ENCODE peak calls at places on chromosome 21, in nine cellular contexts. One of them, this sample, is unnamed.
A peak's percentile ranks its signal among the peaks of the same experiment; 100 is the strongest.

GRCh38 chr21:41283211-41283818 is 33.3 kb upstream of the FAM3B start:
- DNase-seq in HT1080: peak; percentile 60
- DNase-seq in ELR: peak; percentile 71
- DNase-seq in GM04504: peak; percentile 67
- DNase-seq in Kasumi-1: peak; percentile 85
- DNase-seq in stimulated activated CD8-positive, alpha-beta memory T cell treated with anti-CD3 and anti-CD28 coated beads, Interleukin-15, amount 100 ng/mL, for 1 hour: peak; percentile 14
- DNase-seq in upper lobe of right lung: no peak
- DNase-seq in left lung: no peak
- DNase-seq in IMR-90: peak; percentile 87
- DNase-seq in this sample: peak; percentile 65

GRCh38 chr21:33817663-33818433 is 97.8 kb downstream of the ATP5PO start:
- DNase-seq in upper lobe of right lung: no peak
- DNase-seq in stimulated activated CD8-positive, alpha-beta memory T cell treated with anti-CD3 and anti-CD28 coated beads, Interleukin-15, amount 100 ng/mL, for 1 hour: no peak
- DNase-seq in GM04504: no peak
- DNase-seq in IMR-90: no peak
- DNase-seq in HT1080: no peak
- DNase-seq in Kasumi-1: no peak
- DNase-seq in ELR: no peak
- DNase-seq in left lung: no peak
- DNase-seq in this sample: no peak

GRCh38 chr21:18382141-18382540 is 21.4 kb downstream of the TMPRSS15 start:
- DNase-seq in ELR: no peak
- DNase-seq in upper lobe of right lung: no peak
- DNase-seq in Kasumi-1: no peak
- DNase-seq in stimulated activated CD8-positive, alpha-beta memory T cell treated with anti-CD3 and anti-CD28 coated beads, Interleukin-15, amount 100 ng/mL, for 1 hour: no peak
- DNase-seq in HT1080: no peak
- DNase-seq in IMR-90: no peak
- DNase-seq in left lung: no peak
- DNase-seq in GM04504: no peak
- DNase-seq in this sample: no peak

GRCh38 chr21:38696617-38697016 is 109.1 kb upstream of the ETS2 start:
- DNase-seq in left lung: no peak
- DNase-seq in IMR-90: no peak
- DNase-seq in upper lobe of right lung: no peak
- DNase-seq in HT1080: no peak
- DNase-seq in Kasumi-1: no peak
- DNase-seq in stimulated activated CD8-positive, alpha-beta memory T cell treated with anti-CD3 and anti-CD28 coated beads, Interleukin-15, amount 100 ng/mL, for 1 hour: no peak
- DNase-seq in GM04504: no peak
- DNase-seq in ELR: no peak
- DNase-seq in this sample: no peak

GRCh38 chr21:28771790-28772501 is 220.7 kb downstream of the LTN1 start:
- DNase-seq in upper lobe of right lung: no peak
- DNase-seq in Kasumi-1: no peak
- DNase-seq in HT1080: peak; percentile 70
- DNase-seq in IMR-90: peak; percentile 91
- DNase-seq in GM04504: peak; percentile 51
- DNase-seq in ELR: peak; percentile 56
- DNase-seq in stimulated activated CD8-positive, alpha-beta memory T cell treated with anti-CD3 and anti-CD28 coated beads, Interleukin-15, amount 100 ng/mL, for 1 hour: no peak
- DNase-seq in left lung: no peak
- DNase-seq in this sample: no peak

GRCh38 chr21:21547368-21547953 is 549.3 kb downstream of the NCAM2 start:
- DNase-seq in GM04504: no peak
- DNase-seq in stimulated activated CD8-positive, alpha-beta memory T cell treated with anti-CD3 and anti-CD28 coated beads, Interleukin-15, amount 100 ng/mL, for 1 hour: no peak
- DNase-seq in IMR-90: peak; percentile 9
- DNase-seq in Kasumi-1: no peak
- DNase-seq in left lung: no peak
- DNase-seq in HT1080: peak; percentile 8
- DNase-seq in ELR: peak; percentile 10
- DNase-seq in upper lobe of right lung: no peak
- DNase-seq in this sample: no peak

GRCh38 chr21:21614966-21615365 is 616.8 kb downstream of the NCAM2 start:
- DNase-seq in Kasumi-1: no peak
- DNase-seq in ELR: no peak
- DNase-seq in HT1080: no peak
- DNase-seq in GM04504: no peak
- DNase-seq in upper lobe of right lung: no peak
- DNase-seq in IMR-90: no peak
- DNase-seq in left lung: no peak
- DNase-seq in stimulated activated CD8-positive, alpha-beta memory T cell treated with anti-CD3 and anti-CD28 coated beads, Interleukin-15, amount 100 ng/mL, for 1 hour: no peak
- DNase-seq in this sample: no peak

GRCh38 chr21:14075346-14076142 is 135.2 kb downstream of the LIPI start:
- DNase-seq in left lung: no peak
- DNase-seq in Kasumi-1: no peak
- DNase-seq in stimulated activated CD8-positive, alpha-beta memory T cell treated with anti-CD3 and anti-CD28 coated beads, Interleukin-15, amount 100 ng/mL, for 1 hour: no peak
- DNase-seq in upper lobe of right lung: no peak
- DNase-seq in IMR-90: no peak
- DNase-seq in ELR: no peak
- DNase-seq in HT1080: no peak
- DNase-seq in GM04504: no peak
- DNase-seq in this sample: no peak

GRCh38 chr21:44847261-44848056 is 26.0 kb downstream of the PTTG1IP start:
- DNase-seq in left lung: peak; percentile 26
- DNase-seq in Kasumi-1: no peak
- DNase-seq in stimulated activated CD8-positive, alpha-beta memory T cell treated with anti-CD3 and anti-CD28 coated beads, Interleukin-15, amount 100 ng/mL, for 1 hour: no peak
- DNase-seq in upper lobe of right lung: peak; percentile 62
- DNase-seq in HT1080: no peak
- DNase-seq in GM04504: no peak
- DNase-seq in ELR: no peak
- DNase-seq in IMR-90: no peak
- DNase-seq in this sample: no peak

GRCh38 chr21:32367158-32367557 is 25.7 kb downstream of the URB1 start:
- DNase-seq in left lung: no peak
- DNase-seq in HT1080: no peak
- DNase-seq in Kasumi-1: no peak
- DNase-seq in upper lobe of right lung: no peak
- DNase-seq in ELR: no peak
- DNase-seq in stimulated activated CD8-positive, alpha-beta memory T cell treated with anti-CD3 and anti-CD28 coated beads, Interleukin-15, amount 100 ng/mL, for 1 hour: no peak
- DNase-seq in GM04504: no peak
- DNase-seq in IMR-90: no peak
- DNase-seq in this sample: no peak

GRCh38 chr21:30436986-30437385 is 3.1 kb upstream of the KRTAP15-1 start:
- DNase-seq in HT1080: no peak
- DNase-seq in upper lobe of right lung: no peak
- DNase-seq in IMR-90: no peak
- DNase-seq in Kasumi-1: no peak
- DNase-seq in ELR: no peak
- DNase-seq in stimulated activated CD8-positive, alpha-beta memory T cell treated with anti-CD3 and anti-CD28 coated beads, Interleukin-15, amount 100 ng/mL, for 1 hour: no peak
- DNase-seq in left lung: no peak
- DNase-seq in GM04504: no peak
- DNase-seq in this sample: no peak

GRCh38 chr21:15549671-15550070 is 180.1 kb upstream of the USP25 start:
- DNase-seq in IMR-90: peak; percentile 5
- DNase-seq in HT1080: no peak
- DNase-seq in GM04504: peak; percentile 15
- DNase-seq in stimulated activated CD8-positive, alpha-beta memory T cell treated with anti-CD3 and anti-CD28 coated beads, Interleukin-15, amount 100 ng/mL, for 1 hour: no peak
- DNase-seq in Kasumi-1: no peak
- DNase-seq in ELR: peak; percentile 17
- DNase-seq in upper lobe of right lung: no peak
- DNase-seq in left lung: no peak
- DNase-seq in this sample: no peak

GRCh38 chr21:46124083-46124925 is 26.4 kb downstream of the COL6A2 start:
- DNase-seq in GM04504: no peak
- DNase-seq in ELR: no peak
- DNase-seq in HT1080: no peak
- DNase-seq in Kasumi-1: no peak
- DNase-seq in IMR-90: no peak
- DNase-seq in stimulated activated CD8-positive, alpha-beta memory T cell treated with anti-CD3 and anti-CD28 coated beads, Interleukin-15, amount 100 ng/mL, for 1 hour: no peak
- DNase-seq in left lung: peak; percentile 19
- DNase-seq in upper lobe of right lung: peak; percentile 57
- DNase-seq in this sample: no peak

GRCh38 chr21:44758781-44759627 is 42.6 kb downstream of the UBE2G2 start:
- DNase-seq in upper lobe of right lung: peak; percentile 53
- DNase-seq in stimulated activated CD8-positive, alpha-beta memory T cell treated with anti-CD3 and anti-CD28 coated beads, Interleukin-15, amount 100 ng/mL, for 1 hour: no peak
- DNase-seq in left lung: no peak
- DNase-seq in Kasumi-1: no peak
- DNase-seq in HT1080: no peak
- DNase-seq in IMR-90: no peak
- DNase-seq in ELR: no peak
- DNase-seq in GM04504: no peak
- DNase-seq in this sample: no peak

GRCh38 chr21:28669331-28669730 is 323.3 kb downstream of the LTN1 start:
- DNase-seq in Kasumi-1: peak; percentile 23
- DNase-seq in upper lobe of right lung: no peak
- DNase-seq in GM04504: no peak
- DNase-seq in IMR-90: no peak
- DNase-seq in HT1080: no peak
- DNase-seq in left lung: no peak
- DNase-seq in stimulated activated CD8-positive, alpha-beta memory T cell treated with anti-CD3 and anti-CD28 coated beads, Interleukin-15, amount 100 ng/mL, for 1 hour: no peak
- DNase-seq in ELR: no peak
- DNase-seq in this sample: no peak

GRCh38 chr21:45611296-45611695 is 32.2 kb upstream of the PCBP3 start:
- DNase-seq in left lung: peak; percentile 13
- DNase-seq in GM04504: no peak
- DNase-seq in Kasumi-1: no peak
- DNase-seq in IMR-90: no peak
- DNase-seq in HT1080: no peak
- DNase-seq in ELR: no peak
- DNase-seq in stimulated activated CD8-positive, alpha-beta memory T cell treated with anti-CD3 and anti-CD28 coated beads, Interleukin-15, amount 100 ng/mL, for 1 hour: no peak
- DNase-seq in upper lobe of right lung: peak; percentile 32
- DNase-seq in this sample: no peak

GRCh38 chr21:39666026-39666425 is 53.3 kb downstream of the B3GALT5 start:
- DNase-seq in ELR: no peak
- DNase-seq in GM04504: no peak
- DNase-seq in IMR-90: no peak
- DNase-seq in stimulated activated CD8-positive, alpha-beta memory T cell treated with anti-CD3 and anti-CD28 coated beads, Interleukin-15, amount 100 ng/mL, for 1 hour: no peak
- DNase-seq in upper lobe of right lung: no peak
- DNase-seq in Kasumi-1: no peak
- DNase-seq in HT1080: no peak
- DNase-seq in left lung: no peak
- DNase-seq in this sample: no peak

This sample was measured in pancreas.